ENCODE peak calls at places on chromosomes 16 and 17, in eight cellular contexts. F, Q, V, E, C, G, S and A are unnamed samples.

GRCh38 chr17:74807925-74808324 is 31.8 kb upstream of the NAT9 start:
- DNase-seq in E (no peak), V (no peak), F (no peak), G (peak; percentile 86), C (no peak), Q (no peak), S (no peak), A (no peak)

GRCh38 chr17:36674278-36674650 is 72.9 kb downstream of the MRM1 start:
- DNase-seq in Q (no peak), E (no peak), S (peak; percentile 8), V (no peak), G (no peak), C (no peak), F (no peak), A (no peak)

GRCh38 chr17:72839086-72839728 is 253.3 kb downstream of the SLC39A11 start:
- DNase-seq in G (no peak), S (no peak), Q (no peak), V (no peak), C (no peak), F (no peak), E (no peak), A (no peak)

GRCh38 chr17:41810659-41811548 is 845 bp downstream of the P3H4 start:
- DNase-seq in F (no peak), G (no peak), Q (no peak), E (no peak), V (no peak), C (no peak), S (no peak), A (no peak)

GRCh38 chr17:16991349-16992009 is 19.6 kb upstream of the TNFRSF13B start:
- DNase-seq in S (peak; percentile 76), F (peak; percentile 64), G (peak; percentile 6), E (peak; percentile 48), Q (peak; percentile 57), C (peak; percentile 70), V (peak; percentile 36), A (peak; percentile 68)

GRCh38 chr16:66728804-66729203 is 22.6 kb downstream of the DYNC1LI2 start:
- DNase-seq in G (peak; percentile 16), Q (no peak), S (no peak), E (no peak), C (no peak), F (no peak), V (no peak), A (no peak)

GRCh38 chr17:71331754-71332153 is 789.1 kb upstream of the SOX9 start:
- DNase-seq in V (no peak), G (no peak), F (no peak), Q (no peak), C (no peak), S (no peak), E (no peak), A (no peak)

GRCh38 chr16:70746040-70746707 is 54.8 kb downstream of the VAC14 start:
- DNase-seq in E (peak; percentile 69), S (peak; percentile 84), C (no peak), G (no peak), F (peak; percentile 96), Q (no peak), V (no peak), A (peak; percentile 86)

GRCh38 chr16:55154956-55155355 is 169.0 kb upstream of the IRX6 start:
- DNase-seq in C (no peak), G (no peak), V (no peak), S (no peak), E (no peak), F (no peak), Q (no peak), A (no peak)

GRCh38 chr17:52035336-52035915 is 123.1 kb downstream of the CA10 start:
- DNase-seq in E (no peak), S (no peak), Q (no peak), F (no peak), C (no peak), V (no peak), G (no peak), A (no peak)

GRCh38 chr16:30010817-30011504 is at the start of gene DOC2A:
- DNase-seq in F (no peak), C (no peak), V (no peak), G (peak; percentile 38), Q (no peak), S (no peak), E (no peak), A (no peak)

GRCh38 chr17:2170023-2170422 is 115.1 kb downstream of the HIC1 start:
- DNase-seq in E (no peak), Q (no peak), V (no peak), S (no peak), G (no peak), F (no peak), C (peak; percentile 7), A (no peak)